ENCODE peak calls at places on chromosomes 5 and 9, in nine cellular contexts. One of them, this sample, is unnamed.

GRCh38 chr9:123828449-123828848 is 101.5 kb downstream of the DENND1A start:
- DNase-seq in fibroblast of lung: peak
- DNase-seq in GM23338: no peak
- DNase-seq in cardiac muscle cell: no peak
- DNase-seq in pancreas: no peak
- DNase-seq in coronary artery: no peak
- DNase-seq in heart right ventricle: no peak
- DNase-seq in prostate gland: no peak
- DNase-seq in dorsolateral prefrontal cortex: no peak
- DNase-seq in this sample: no peak

GRCh38 chr5:108113950-108114349 is 267.9 kb downstream of the FBXL17 start:
- DNase-seq in coronary artery: no peak
- DNase-seq in prostate gland: no peak
- DNase-seq in cardiac muscle cell: no peak
- DNase-seq in dorsolateral prefrontal cortex: no peak
- DNase-seq in fibroblast of lung: no peak
- DNase-seq in pancreas: no peak
- DNase-seq in heart right ventricle: no peak
- DNase-seq in GM23338: no peak
- DNase-seq in this sample: no peak

GRCh38 chr9:137891588-137892423 is 14.2 kb downstream of the CACNA1B start:
- DNase-seq in dorsolateral prefrontal cortex: no peak
- DNase-seq in cardiac muscle cell: no peak
- DNase-seq in heart right ventricle: no peak
- DNase-seq in prostate gland: no peak
- DNase-seq in GM23338: no peak
- DNase-seq in fibroblast of lung: no peak
- DNase-seq in coronary artery: no peak
- DNase-seq in pancreas: no peak
- DNase-seq in this sample: no peak

GRCh38 chr5:107671742-107672211 is 1.0 kb upstream of the EFNA5 start:
- DNase-seq in fibroblast of lung: peak
- DNase-seq in coronary artery: no peak
- DNase-seq in cardiac muscle cell: peak
- DNase-seq in heart right ventricle: no peak
- DNase-seq in pancreas: no peak
- DNase-seq in dorsolateral prefrontal cortex: no peak
- DNase-seq in GM23338: peak
- DNase-seq in prostate gland: no peak
- DNase-seq in this sample: peak

GRCh38 chr9:131758972-131759647 is 19.2 kb upstream of the RAPGEF1 start:
- DNase-seq in pancreas: no peak
- DNase-seq in coronary artery: no peak
- DNase-seq in prostate gland: no peak
- DNase-seq in fibroblast of lung: no peak
- DNase-seq in heart right ventricle: no peak
- DNase-seq in dorsolateral prefrontal cortex: no peak
- DNase-seq in cardiac muscle cell: no peak
- DNase-seq in GM23338: no peak
- DNase-seq in this sample: no peak

GRCh38 chr5:100444961-100445360 is 90.2 kb upstream of the FAM174A start:
- DNase-seq in prostate gland: no peak
- DNase-seq in fibroblast of lung: no peak
- DNase-seq in coronary artery: no peak
- DNase-seq in GM23338: no peak
- DNase-seq in pancreas: no peak
- DNase-seq in heart right ventricle: no peak
- DNase-seq in cardiac muscle cell: no peak
- DNase-seq in dorsolateral prefrontal cortex: no peak
- DNase-seq in this sample: peak

GRCh38 chr9:76269789-76270188 is 124.4 kb downstream of the RFK start:
- DNase-seq in dorsolateral prefrontal cortex: no peak
- DNase-seq in coronary artery: no peak
- DNase-seq in fibroblast of lung: peak
- DNase-seq in cardiac muscle cell: peak
- DNase-seq in prostate gland: no peak
- DNase-seq in heart right ventricle: no peak
- DNase-seq in GM23338: no peak
- DNase-seq in pancreas: no peak
- DNase-seq in this sample: peak

GRCh38 chr5:121292664-121293063 is 559.0 kb upstream of the FTMT start:
- DNase-seq in pancreas: no peak
- DNase-seq in fibroblast of lung: no peak
- DNase-seq in heart right ventricle: no peak
- DNase-seq in GM23338: no peak
- DNase-seq in dorsolateral prefrontal cortex: no peak
- DNase-seq in prostate gland: no peak
- DNase-seq in coronary artery: no peak
- DNase-seq in cardiac muscle cell: no peak
- DNase-seq in this sample: no peak

GRCh38 chr9:70580593-70581195 is 166.2 kb upstream of the KLF9 start:
- DNase-seq in heart right ventricle: no peak
- DNase-seq in cardiac muscle cell: no peak
- DNase-seq in pancreas: no peak
- DNase-seq in fibroblast of lung: no peak
- DNase-seq in prostate gland: no peak
- DNase-seq in coronary artery: no peak
- DNase-seq in GM23338: no peak
- DNase-seq in dorsolateral prefrontal cortex: no peak
- DNase-seq in this sample: no peak

GRCh38 chr5:176531902-176532493 is 5.2 kb downstream of the RNF44 start:
- DNase-seq in pancreas: no peak
- DNase-seq in coronary artery: no peak
- DNase-seq in prostate gland: no peak
- DNase-seq in fibroblast of lung: no peak
- DNase-seq in GM23338: no peak
- DNase-seq in heart right ventricle: no peak
- DNase-seq in dorsolateral prefrontal cortex: no peak
- DNase-seq in cardiac muscle cell: no peak
- DNase-seq in this sample: no peak

GRCh38 chr9:129408535-129409215 is 212.2 kb downstream of the C9orf50 start:
- DNase-seq in dorsolateral prefrontal cortex: no peak
- DNase-seq in heart right ventricle: peak
- DNase-seq in pancreas: no peak
- DNase-seq in fibroblast of lung: no peak
- DNase-seq in coronary artery: no peak
- DNase-seq in cardiac muscle cell: no peak
- DNase-seq in GM23338: no peak
- DNase-seq in prostate gland: peak
- DNase-seq in this sample: no peak

GRCh38 chr9:87850405-87850804 is 32.3 kb upstream of the SPATA31E1 start:
- DNase-seq in pancreas: no peak
- DNase-seq in heart right ventricle: no peak
- DNase-seq in dorsolateral prefrontal cortex: no peak
- DNase-seq in GM23338: no peak
- DNase-seq in cardiac muscle cell: peak
- DNase-seq in fibroblast of lung: peak
- DNase-seq in prostate gland: no peak
- DNase-seq in coronary artery: no peak
- DNase-seq in this sample: peak

GRCh38 chr5:962801-963200 is 45.8 kb upstream of the NKD2 start:
- DNase-seq in fibroblast of lung: no peak
- DNase-seq in prostate gland: no peak
- DNase-seq in GM23338: no peak
- DNase-seq in pancreas: no peak
- DNase-seq in cardiac muscle cell: no peak
- DNase-seq in heart right ventricle: no peak
- DNase-seq in dorsolateral prefrontal cortex: no peak
- DNase-seq in coronary artery: peak
- DNase-seq in this sample: no peak

GRCh38 chr9:87095961-87096360 is 148.7 kb upstream of the GAS1 start:
- DNase-seq in cardiac muscle cell: no peak
- DNase-seq in dorsolateral prefrontal cortex: no peak
- DNase-seq in heart right ventricle: no peak
- DNase-seq in fibroblast of lung: no peak
- DNase-seq in GM23338: no peak
- DNase-seq in coronary artery: no peak
- DNase-seq in pancreas: no peak
- DNase-seq in prostate gland: no peak
- DNase-seq in this sample: no peak

GRCh38 chr5:168951341-168951740 is 349.6 kb downstream of the SLIT3 start:
- DNase-seq in coronary artery: no peak
- DNase-seq in cardiac muscle cell: peak
- DNase-seq in GM23338: no peak
- DNase-seq in prostate gland: no peak
- DNase-seq in pancreas: no peak
- DNase-seq in fibroblast of lung: peak
- DNase-seq in heart right ventricle: no peak
- DNase-seq in dorsolateral prefrontal cortex: no peak
- DNase-seq in this sample: no peak

GRCh38 chr9:137502008-137502913 is 43.1 kb upstream of the NSMF start:
- DNase-seq in cardiac muscle cell: no peak
- DNase-seq in fibroblast of lung: no peak
- DNase-seq in heart right ventricle: no peak
- DNase-seq in GM23338: no peak
- DNase-seq in pancreas: no peak
- DNase-seq in prostate gland: no peak
- DNase-seq in dorsolateral prefrontal cortex: no peak
- DNase-seq in coronary artery: no peak
- DNase-seq in this sample: no peak

GRCh38 chr9:122215663-122216062 is 13.1 kb downstream of the LHX6 start:
- DNase-seq in fibroblast of lung: no peak
- DNase-seq in dorsolateral prefrontal cortex: no peak
- DNase-seq in GM23338: no peak
- DNase-seq in pancreas: no peak
- DNase-seq in cardiac muscle cell: no peak
- DNase-seq in heart right ventricle: no peak
- DNase-seq in prostate gland: no peak
- DNase-seq in coronary artery: no peak
- DNase-seq in this sample: no peak

GRCh38 chr5:178227138-178227659 is 5.4 kb downstream of the PHYKPL start:
- DNase-seq in dorsolateral prefrontal cortex: no peak
- DNase-seq in fibroblast of lung: no peak
- DNase-seq in cardiac muscle cell: no peak
- DNase-seq in coronary artery: no peak
- DNase-seq in prostate gland: no peak
- DNase-seq in pancreas: no peak
- DNase-seq in GM23338: no peak
- DNase-seq in heart right ventricle: no peak
- DNase-seq in this sample: peak

DNA sequence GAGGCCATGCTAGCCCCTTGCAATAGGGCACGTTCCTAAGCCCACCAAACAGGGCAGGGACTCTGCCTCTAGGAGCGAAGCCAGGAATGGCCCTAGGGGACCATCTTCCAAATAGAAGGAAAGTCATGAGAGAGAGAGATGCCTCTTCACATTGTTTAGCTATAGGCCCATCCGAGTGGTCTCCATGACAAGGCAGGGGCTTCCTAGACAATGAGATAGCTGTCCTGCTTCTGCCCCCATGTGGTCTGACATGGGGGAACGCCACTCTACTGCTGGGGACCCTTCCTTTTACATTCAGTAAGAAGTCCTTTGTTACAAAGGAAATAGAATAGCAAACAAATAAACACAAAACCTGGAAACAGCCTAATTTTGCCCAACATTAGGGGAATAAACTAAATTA is 17.9 kb upstream of the KIF4B start:
- DNase-seq in heart right ventricle: no peak
- DNase-seq in dorsolateral prefrontal cortex: no peak
- DNase-seq in cardiac muscle cell: no peak
- DNase-seq in GM23338: peak
- DNase-seq in prostate gland: no peak
- DNase-seq in pancreas: no peak
- DNase-seq in coronary artery: no peak
- DNase-seq in fibroblast of lung: no peak
- DNase-seq in this sample: no peak
- TF ChIP-seq CTCF in heart right ventricle: no peak
- TF ChIP-seq CTCF in dorsolateral prefrontal cortex: peak
- TF ChIP-seq CTCF in cardiac muscle cell: no peak
- TF ChIP-seq CTCF in GM23338: peak
- TF ChIP-seq CTCF in prostate gland: no peak
- TF ChIP-seq CTCF in pancreas: no peak
- TF ChIP-seq CTCF in coronary artery: no peak
- TF ChIP-seq CTCF in fibroblast of lung: no peak
- TF ChIP-seq CTCF in this sample: peak

GRCh38 chr5:143354025-143354424 is 49.5 kb downstream of the NR3C1 start:
- DNase-seq in cardiac muscle cell: no peak
- DNase-seq in GM23338: no peak
- DNase-seq in pancreas: no peak
- DNase-seq in coronary artery: no peak
- DNase-seq in heart right ventricle: no peak
- DNase-seq in fibroblast of lung: no peak
- DNase-seq in prostate gland: no peak
- DNase-seq in dorsolateral prefrontal cortex: no peak
- DNase-seq in this sample: peak
- H3K4me3 ChIP-seq in cardiac muscle cell: no peak
- H3K4me3 ChIP-seq in GM23338: no peak
- H3K4me3 ChIP-seq in pancreas: no peak
- H3K4me3 ChIP-seq in coronary artery: no peak
- H3K4me3 ChIP-seq in heart right ventricle: peak
- H3K4me3 ChIP-seq in fibroblast of lung: no peak
- H3K4me3 ChIP-seq in prostate gland: no peak
- H3K4me3 ChIP-seq in dorsolateral prefrontal cortex: no peak
- H3K4me3 ChIP-seq in this sample: no peak

GRCh38 chr5:15285901-15286583 is 213.9 kb upstream of the FBXL7 start:
- DNase-seq in dorsolateral prefrontal cortex: no peak
- DNase-seq in pancreas: no peak
- DNase-seq in heart right ventricle: peak
- DNase-seq in prostate gland: no peak
- DNase-seq in coronary artery: no peak
- DNase-seq in fibroblast of lung: peak
- DNase-seq in cardiac muscle cell: peak
- DNase-seq in GM23338: no peak
- DNase-seq in this sample: peak

GRCh38 chr5:15286659-15287058 is 213.3 kb upstream of the FBXL7 start:
- DNase-seq in heart right ventricle: peak
- DNase-seq in pancreas: no peak
- DNase-seq in coronary artery: no peak
- DNase-seq in fibroblast of lung: no peak
- DNase-seq in cardiac muscle cell: peak
- DNase-seq in dorsolateral prefrontal cortex: no peak
- DNase-seq in GM23338: peak
- DNase-seq in prostate gland: no peak
- DNase-seq in this sample: peak

DNA sequence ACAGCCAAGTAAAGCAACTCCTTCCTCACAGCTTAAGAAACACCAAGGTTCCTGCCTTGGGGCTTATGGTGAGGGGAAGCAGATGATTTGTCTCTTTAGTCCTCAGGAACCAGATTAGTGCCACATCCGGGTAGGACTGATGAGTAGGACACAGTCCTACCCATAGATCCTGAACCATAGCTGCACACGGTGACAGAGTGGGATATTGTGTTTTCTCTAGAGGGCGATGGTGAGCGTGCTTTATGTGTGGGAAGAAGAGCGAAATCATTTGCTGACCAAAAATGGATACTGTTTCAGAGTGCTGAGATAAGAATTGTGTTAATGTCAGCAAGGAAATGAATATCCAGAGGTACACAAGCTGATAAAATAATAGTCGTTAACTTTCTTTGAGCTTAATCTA is 209.0 kb upstream of the FBXL7 start:
- DNase-seq in coronary artery: no peak
- DNase-seq in heart right ventricle: no peak
- DNase-seq in pancreas: no peak
- DNase-seq in fibroblast of lung: no peak
- DNase-seq in prostate gland: no peak
- DNase-seq in GM23338: peak
- DNase-seq in dorsolateral prefrontal cortex: no peak
- DNase-seq in cardiac muscle cell: peak
- DNase-seq in this sample: peak
- TF ChIP-seq CTCF in coronary artery: no peak
- TF ChIP-seq CTCF in heart right ventricle: no peak
- TF ChIP-seq CTCF in pancreas: no peak
- TF ChIP-seq CTCF in fibroblast of lung: no peak
- TF ChIP-seq CTCF in prostate gland: no peak
- TF ChIP-seq CTCF in GM23338: peak
- TF ChIP-seq CTCF in dorsolateral prefrontal cortex: no peak
- TF ChIP-seq CTCF in cardiac muscle cell: peak
- TF ChIP-seq CTCF in this sample: peak

GRCh38 chr9:105415344-105415980 is 32.4 kb upstream of the FSD1L start:
- DNase-seq in fibroblast of lung: peak
- DNase-seq in dorsolateral prefrontal cortex: no peak
- DNase-seq in GM23338: peak
- DNase-seq in cardiac muscle cell: peak
- DNase-seq in heart right ventricle: peak
- DNase-seq in prostate gland: peak
- DNase-seq in coronary artery: no peak
- DNase-seq in pancreas: peak
- DNase-seq in this sample: peak
- H3K4me3 ChIP-seq in fibroblast of lung: peak
- H3K4me3 ChIP-seq in dorsolateral prefrontal cortex: no peak
- H3K4me3 ChIP-seq in GM23338: peak
- H3K4me3 ChIP-seq in cardiac muscle cell: no peak
- H3K4me3 ChIP-seq in heart right ventricle: no peak
- H3K4me3 ChIP-seq in prostate gland: no peak
- H3K4me3 ChIP-seq in coronary artery: no peak
- H3K4me3 ChIP-seq in pancreas: no peak
- H3K4me3 ChIP-seq in this sample: no peak

This sample was measured in choroid plexus epithelial cell.